ENCODE peak calls at places on chromosome 13, in five cellular contexts. V is fibroblast of lung, Q is HFF-Myc, H is GM18507, K is fibroblast of mammary gland. C is an unnamed sample.

GRCh38 chr13:36131931-36132297 is 732 bp upstream of the DCLK1 start:
- DNase-seq in V (peak; percentile 45), K (peak; percentile 94), Q (no peak), H (no peak), C (no peak)

GRCh38 chr13:110023729-110024645 is 237.6 kb upstream of the IRS2 start:
- DNase-seq in K (peak; percentile 53), Q (no peak), H (no peak), V (peak; percentile 83), C (no peak)

GRCh38 chr13:94968040-94968756 is 255.9 kb upstream of the SOX21 start:
- DNase-seq in Q (no peak), H (no peak), K (no peak), V (peak; percentile 7), C (no peak)

GRCh38 chr13:42272115-42272756 is at the start of gene AKAP11:
- DNase-seq in K (peak; percentile 46), Q (no peak), V (peak; percentile 60), H (peak; percentile 7), C (peak; percentile 50)

GRCh38 chr13:114124921-114125320 is 7.5 kb downstream of the RASA3 start:
- DNase-seq in Q (no peak), K (peak; percentile 92), V (peak; percentile 72), H (no peak), C (peak; percentile 79)

GRCh38 chr13:40895715-40896184 is 106.3 kb downstream of the SLC25A15 start:
- DNase-seq in Q (no peak), V (no peak), K (no peak), H (no peak), C (peak; percentile 75)

GRCh38 chr13:60572855-60573254 is 175.8 kb downstream of the TDRD3 start:
- DNase-seq in V (no peak), Q (no peak), H (no peak), K (no peak), C (no peak)

GRCh38 chr13:83773961-83774360 is 108.3 kb downstream of the SLITRK1 start:
- DNase-seq in Q (no peak), H (no peak), V (peak; percentile 6), K (peak; percentile 4), C (no peak)

GRCh38 chr13:20297181-20297580 is 65.1 kb upstream of the GJB6 start:
- DNase-seq in H (no peak), Q (no peak), V (no peak), K (no peak), C (peak; percentile 49)

GRCh38 chr13:80979035-80979641 is 638.2 kb upstream of the SPRY2 start:
- DNase-seq in K (peak; percentile 81), V (peak; percentile 87), Q (peak; percentile 12), H (peak; percentile 11), C (peak; percentile 42)

GRCh38 chr13:92804346-92804745 is 422.3 kb upstream of the GPC6 start:
- DNase-seq in V (peak; percentile 29), H (no peak), Q (no peak), K (peak; percentile 64), C (peak; percentile 63)

GRCh38 chr13:42876810-42877550 is 95.6 kb downstream of the FAM216B start:
- DNase-seq in H (no peak), Q (no peak), K (peak; percentile 87), V (peak; percentile 49), C (peak; percentile 79)

GRCh38 chr13:108276060-108276459 is 6.5 kb downstream of the TNFSF13B start:
- DNase-seq in V (peak; percentile 75), Q (no peak), K (peak; percentile 23), H (no peak), C (no peak)

GRCh38 chr13:71860547-71861131 is 6.4 kb downstream of the DACH1 start:
- DNase-seq in K (no peak), H (no peak), Q (no peak), V (no peak), C (no peak)

GRCh38 chr13:35857769-35858168 is 273.4 kb downstream of the DCLK1 start:
- DNase-seq in V (no peak), H (no peak), K (no peak), Q (no peak), C (no peak)

GRCh38 chr13:49319555-49320350 is 72.0 kb downstream of the CDADC1 start:
- DNase-seq in K (no peak), V (peak; percentile 68), Q (peak; percentile 9), H (no peak), C (no peak)

GRCh38 chr13:37700887-37701286 is 102.3 kb upstream of the POSTN start:
- DNase-seq in V (peak; percentile 26), Q (no peak), K (peak; percentile 34), H (no peak), C (no peak)